ENCODE peak calls at places on chromosomes 5 and 9, in five cellular contexts. One of them, this sample, is unnamed. For H3K4me1, the result is how much of the 10 kb centered on the place peaks cover.

GRCh38 chr5:113508756-113509155 is 4.7 kb upstream of the YTHDC2 start:
- DNase-seq in heart left ventricle: no peak
- DNase-seq in cardiac muscle cell: no peak
- DNase-seq in lower lobe of right lung: no peak
- DNase-seq in SK-N-SH: no peak
- DNase-seq in this sample: no peak

GRCh38 chr5:14660836-14661235 is 3.7 kb upstream of the OTULIN start:
- DNase-seq in heart left ventricle: no peak
- DNase-seq in cardiac muscle cell: no peak
- DNase-seq in lower lobe of right lung: no peak
- DNase-seq in SK-N-SH: no peak
- DNase-seq in this sample: no peak

GRCh38 chr9:136531904-136532798 is 13.7 kb downstream of the NOTCH1 start:
- DNase-seq in heart left ventricle: no peak
- DNase-seq in cardiac muscle cell: no peak
- DNase-seq in lower lobe of right lung: no peak
- DNase-seq in SK-N-SH: no peak
- DNase-seq in this sample: no peak

GRCh38 chr5:135130526-135131215 is 96.6 kb upstream of the PITX1 start:
- DNase-seq in heart left ventricle: no peak
- DNase-seq in cardiac muscle cell: no peak
- DNase-seq in lower lobe of right lung: no peak
- DNase-seq in SK-N-SH: no peak
- DNase-seq in this sample: no peak

GRCh38 chr5:138961711-138962110 is 86.6 kb upstream of the LRRTM2 start:
- DNase-seq in heart left ventricle: no peak
- DNase-seq in cardiac muscle cell: no peak
- DNase-seq in lower lobe of right lung: no peak
- DNase-seq in SK-N-SH: no peak
- DNase-seq in this sample: no peak

GRCh38 chr5:35029333-35029732 is 18.4 kb downstream of the AGXT2 start:
- DNase-seq in heart left ventricle: no peak
- DNase-seq in cardiac muscle cell: no peak
- DNase-seq in lower lobe of right lung: no peak
- DNase-seq in SK-N-SH: no peak
- DNase-seq in this sample: no peak

GRCh38 chr5:17087035-17087434 is 130.4 kb upstream of the BASP1 start:
- DNase-seq in heart left ventricle: no peak
- DNase-seq in cardiac muscle cell: no peak
- DNase-seq in lower lobe of right lung: no peak
- DNase-seq in SK-N-SH: no peak
- DNase-seq in this sample: no peak

GRCh38 chr9:120477534-120478001 is 102.4 kb downstream of the CDK5RAP2 start:
- DNase-seq in heart left ventricle: no peak
- DNase-seq in cardiac muscle cell: peak
- DNase-seq in lower lobe of right lung: peak
- DNase-seq in SK-N-SH: peak
- DNase-seq in this sample: peak

GRCh38 chr9:136399176-136400037 is 563 bp downstream of the SNAPC4 start:
- DNase-seq in heart left ventricle: no peak
- DNase-seq in cardiac muscle cell: peak
- DNase-seq in lower lobe of right lung: no peak
- DNase-seq in SK-N-SH: peak
- DNase-seq in this sample: peak

GRCh38 chr5:126268697-126269315 is 154.4 kb upstream of the GRAMD2B start:
- DNase-seq in heart left ventricle: no peak
- DNase-seq in cardiac muscle cell: no peak
- DNase-seq in lower lobe of right lung: no peak
- DNase-seq in SK-N-SH: no peak
- DNase-seq in this sample: no peak

GRCh38 chr5:36719266-36719665 is 112.9 kb downstream of the SLC1A3 start:
- DNase-seq in heart left ventricle: no peak
- DNase-seq in cardiac muscle cell: no peak
- DNase-seq in lower lobe of right lung: no peak
- DNase-seq in SK-N-SH: no peak
- DNase-seq in this sample: no peak

GRCh38 chr9:110615526-110615925 is 36.0 kb upstream of the SVEP1 start:
- DNase-seq in heart left ventricle: no peak
- DNase-seq in cardiac muscle cell: no peak
- DNase-seq in lower lobe of right lung: no peak
- DNase-seq in SK-N-SH: no peak
- DNase-seq in this sample: no peak

GRCh38 chr9:134858051-134858841 is 22.4 kb upstream of the FCN2 start:
- DNase-seq in heart left ventricle: no peak
- DNase-seq in cardiac muscle cell: no peak
- DNase-seq in lower lobe of right lung: no peak
- DNase-seq in SK-N-SH: no peak
- DNase-seq in this sample: no peak

GRCh38 chr9:121075251-121076036 is 689 bp downstream of the CNTRL start:
- DNase-seq in heart left ventricle: no peak
- DNase-seq in cardiac muscle cell: peak
- DNase-seq in lower lobe of right lung: no peak
- DNase-seq in SK-N-SH: no peak
- DNase-seq in this sample: no peak

GRCh38 chr5:93274291-93274690 is 306.7 kb downstream of the NR2F1-AS1 start:
- DNase-seq in heart left ventricle: no peak
- DNase-seq in cardiac muscle cell: peak
- DNase-seq in lower lobe of right lung: no peak
- DNase-seq in SK-N-SH: no peak
- DNase-seq in this sample: no peak

GRCh38 chr9:573551-574410 is 267.7 kb upstream of the DMRT1 start:
- DNase-seq in heart left ventricle: no peak
- DNase-seq in cardiac muscle cell: peak
- DNase-seq in lower lobe of right lung: peak
- DNase-seq in SK-N-SH: no peak
- DNase-seq in this sample: no peak

GRCh38 chr9:101486693-101487442 is 46.8 kb upstream of the RNF20 start:
- DNase-seq in heart left ventricle: peak
- DNase-seq in cardiac muscle cell: peak
- DNase-seq in lower lobe of right lung: peak
- DNase-seq in SK-N-SH: peak
- DNase-seq in this sample: peak

GRCh38 chr5:90640484-90641059 is 82.0 kb downstream of the ADGRV1 start:
- DNase-seq in heart left ventricle: no peak
- DNase-seq in cardiac muscle cell: peak
- DNase-seq in lower lobe of right lung: no peak
- DNase-seq in SK-N-SH: no peak
- DNase-seq in this sample: no peak

GRCh38 chr9:69444021-69444420 is 119.0 kb downstream of the ENTREP1 start:
- DNase-seq in heart left ventricle: no peak
- DNase-seq in cardiac muscle cell: no peak
- DNase-seq in lower lobe of right lung: no peak
- DNase-seq in SK-N-SH: no peak
- DNase-seq in this sample: no peak

GRCh38 chr9:16343249-16344237 is 526.9 kb downstream of the BNC2 start:
- DNase-seq in heart left ventricle: no peak
- DNase-seq in cardiac muscle cell: no peak
- DNase-seq in lower lobe of right lung: no peak
- DNase-seq in SK-N-SH: no peak
- DNase-seq in this sample: no peak

GRCh38 chr9:94081435-94081834 is 2.8 kb upstream of the PTPDC1 start:
- DNase-seq in heart left ventricle: no peak
- DNase-seq in cardiac muscle cell: no peak
- DNase-seq in lower lobe of right lung: no peak
- DNase-seq in SK-N-SH: no peak
- DNase-seq in this sample: no peak

GRCh38 chr5:160008877-160009590 is at the start of gene TTC1:
- DNase-seq in heart left ventricle: peak
- DNase-seq in cardiac muscle cell: peak
- DNase-seq in lower lobe of right lung: peak
- DNase-seq in SK-N-SH: peak
- DNase-seq in this sample: peak

GRCh38 chr9:98822661-98823060 is 15.2 kb downstream of the GALNT12 start:
- DNase-seq in heart left ventricle: no peak
- DNase-seq in cardiac muscle cell: no peak
- DNase-seq in lower lobe of right lung: no peak
- DNase-seq in SK-N-SH: no peak
- DNase-seq in this sample: no peak

GRCh38 chr5:68027519-68027918 is 188.0 kb upstream of the PIK3R1 start:
- DNase-seq in heart left ventricle: no peak
- DNase-seq in cardiac muscle cell: no peak
- DNase-seq in lower lobe of right lung: no peak
- DNase-seq in SK-N-SH: no peak
- DNase-seq in this sample: no peak

GRCh38 chr9:130741831-130742449 is 48.4 kb downstream of the EXOSC2 start:
- DNase-seq in heart left ventricle: no peak
- DNase-seq in cardiac muscle cell: no peak
- DNase-seq in lower lobe of right lung: no peak
- DNase-seq in SK-N-SH: no peak
- DNase-seq in this sample: no peak

GRCh38 chr5:83527722-83528438 is 56.3 kb downstream of the VCAN start:
- DNase-seq in heart left ventricle: no peak
- DNase-seq in cardiac muscle cell: no peak
- DNase-seq in lower lobe of right lung: no peak
- DNase-seq in SK-N-SH: no peak
- DNase-seq in this sample: no peak

GRCh38 chr5:88955403-88955802 is 72.4 kb upstream of the MEF2C start:
- DNase-seq in heart left ventricle: no peak
- DNase-seq in cardiac muscle cell: peak
- DNase-seq in lower lobe of right lung: no peak
- DNase-seq in SK-N-SH: no peak
- DNase-seq in this sample: no peak

GRCh38 chr5:137191179-137191578 is 307.9 kb downstream of the SPOCK1 start:
- DNase-seq in heart left ventricle: no peak
- DNase-seq in cardiac muscle cell: no peak
- DNase-seq in lower lobe of right lung: no peak
- DNase-seq in SK-N-SH: no peak
- DNase-seq in this sample: no peak
- H3K27ac ChIP-seq in heart left ventricle: no peak
- H3K27ac ChIP-seq in cardiac muscle cell: no peak
- H3K27ac ChIP-seq in lower lobe of right lung: no peak
- H3K27ac ChIP-seq in SK-N-SH: peak
- H3K27ac ChIP-seq in this sample: no peak

GRCh38 chr5:172189693-172190296 is 1.8 kb upstream of the STK10 start:
- DNase-seq in heart left ventricle: no peak
- DNase-seq in cardiac muscle cell: no peak
- DNase-seq in lower lobe of right lung: no peak
- DNase-seq in SK-N-SH: no peak
- DNase-seq in this sample: no peak
- H3K4me3 ChIP-seq in heart left ventricle: no peak
- H3K4me3 ChIP-seq in cardiac muscle cell: no peak
- H3K4me3 ChIP-seq in lower lobe of right lung: no peak
- H3K4me3 ChIP-seq in SK-N-SH: no peak
- H3K4me3 ChIP-seq in this sample: no peak

GRCh38 chr5:77267496-77267895 is 57.0 kb downstream of the PDE8B start:
- DNase-seq in heart left ventricle: no peak
- DNase-seq in cardiac muscle cell: no peak
- DNase-seq in lower lobe of right lung: no peak
- DNase-seq in SK-N-SH: no peak
- DNase-seq in this sample: no peak

GRCh38 chr5:77277764-77278163 is 67.3 kb downstream of the PDE8B start:
- DNase-seq in heart left ventricle: no peak
- DNase-seq in cardiac muscle cell: no peak
- DNase-seq in lower lobe of right lung: no peak
- DNase-seq in SK-N-SH: no peak
- DNase-seq in this sample: no peak

GRCh38 chr5:77266291-77266690 is 55.8 kb downstream of the PDE8B start:
- DNase-seq in heart left ventricle: no peak
- DNase-seq in cardiac muscle cell: no peak
- DNase-seq in lower lobe of right lung: no peak
- DNase-seq in SK-N-SH: no peak
- DNase-seq in this sample: no peak

DNA sequence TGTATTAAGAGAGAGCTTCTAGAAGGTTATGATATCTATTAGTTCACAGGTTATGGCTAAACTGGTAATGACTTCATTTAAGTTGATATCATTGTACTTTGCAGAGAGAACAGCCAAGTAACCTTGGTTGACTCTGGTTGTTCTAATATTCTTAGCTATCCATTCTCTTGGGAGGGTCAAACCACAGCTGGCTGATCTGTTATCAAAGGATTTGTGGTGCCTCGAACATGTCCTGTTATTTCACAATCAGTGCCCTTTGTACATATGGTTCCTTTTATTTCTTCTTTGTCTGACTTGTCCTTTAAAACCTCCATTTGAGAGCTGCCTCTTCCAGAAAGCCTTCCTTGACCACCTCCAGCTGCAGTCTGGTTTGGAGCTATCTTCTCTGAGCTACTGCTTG is 61.7 kb downstream of the PDE8B start:
- DNase-seq in heart left ventricle: no peak
- DNase-seq in cardiac muscle cell: no peak
- DNase-seq in lower lobe of right lung: no peak
- DNase-seq in SK-N-SH: no peak
- DNase-seq in this sample: no peak
- H3K4me1 ChIP-seq in heart left ventricle: under half
- H3K4me1 ChIP-seq in cardiac muscle cell: under half
- H3K4me1 ChIP-seq in lower lobe of right lung: under half
- H3K4me1 ChIP-seq in SK-N-SH: under half
- H3K4me1 ChIP-seq in this sample: under half

GRCh38 chr9:25960235-25960634 is 282.0 kb upstream of the TUSC1 start:
- DNase-seq in heart left ventricle: no peak
- DNase-seq in cardiac muscle cell: no peak
- DNase-seq in lower lobe of right lung: no peak
- DNase-seq in SK-N-SH: no peak
- DNase-seq in this sample: no peak

DNA sequence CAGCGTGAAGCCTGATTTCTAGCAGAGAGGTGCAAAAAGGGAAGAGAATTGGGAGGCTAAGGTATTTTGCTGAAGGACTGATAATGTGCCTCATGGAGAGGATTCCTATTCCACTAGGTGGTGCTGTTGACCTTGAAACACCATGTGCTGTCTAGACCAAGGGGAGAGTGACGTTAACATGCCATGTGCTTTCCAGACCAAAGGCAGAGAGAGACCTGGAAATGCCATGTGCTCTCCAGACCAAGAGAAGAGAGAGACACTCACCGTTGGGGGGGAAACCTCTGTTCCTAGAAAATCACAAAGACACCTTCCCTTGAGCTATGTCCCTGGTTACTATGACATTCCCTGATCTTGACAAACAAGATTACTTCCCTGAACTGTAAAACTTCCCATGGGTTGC is 286.0 kb upstream of the TUSC1 start:
- DNase-seq in heart left ventricle: no peak
- DNase-seq in cardiac muscle cell: peak
- DNase-seq in lower lobe of right lung: no peak
- DNase-seq in SK-N-SH: peak
- DNase-seq in this sample: no peak
- H3K27ac ChIP-seq in heart left ventricle: no peak
- H3K27ac ChIP-seq in cardiac muscle cell: no peak
- H3K27ac ChIP-seq in lower lobe of right lung: no peak
- H3K27ac ChIP-seq in SK-N-SH: no peak
- H3K27ac ChIP-seq in this sample: no peak